ENCODE peak calls at places on chromosomes 16 and 17, in nine cellular contexts. V is WTC11; J is astrocyte; G is astrocyte of the cerebellum; P is CD4-positive, alpha-beta T cell; F is A549; X is sigmoid colon; L is AG04450; Z is neural progenitor cell. U is an unnamed sample.

GRCh38 chr17:31389673-31390381 is 1.6 kb upstream of the RAB11FIP4 start:
- DNase-seq in Z (no peak), P (no peak), L (no peak), G (no peak), V (no peak), X (no peak), F (no peak), J (no peak), U (no peak)

GRCh38 chr16:89548344-89549006 is 12.0 kb upstream of the RPL13 start:
- DNase-seq in F (no peak), G (no peak), Z (no peak), J (no peak), P (no peak), X (no peak), L (no peak), V (no peak), U (no peak)

GRCh38 chr16:3264137-3265036 is 8.0 kb upstream of the MEFV start:
- DNase-seq in J (peak; percentile 97), P (peak; percentile 92), V (peak; percentile 97), Z (peak; percentile 98), G (peak; percentile 92), X (peak; percentile 99), F (peak; percentile 65), L (peak; percentile 94), U (peak; percentile 85)

GRCh38 chr16:79798416-79799053 is 198.0 kb upstream of the MAF start:
- DNase-seq in J (no peak), F (no peak), V (no peak), L (no peak), G (no peak), X (no peak), P (no peak), Z (no peak), U (no peak)

GRCh38 chr16:52912565-52913173 is 140.0 kb downstream of the CHD9NB start:
- DNase-seq in F (peak; percentile 55), L (peak; percentile 6), X (no peak), V (peak; percentile 83), Z (peak; percentile 80), J (peak; percentile 20), P (no peak), G (peak; percentile 33), U (peak; percentile 7)

GRCh38 chr17:32569171-32570080 is 82.6 kb downstream of the CDK5R1 start:
- DNase-seq in J (no peak), P (no peak), V (no peak), Z (no peak), L (no peak), F (no peak), G (no peak), X (no peak), U (peak; percentile 58)

GRCh38 chr17:72764632-72765041 is 327.9 kb downstream of the SLC39A11 start:
- DNase-seq in L (peak; percentile 13), P (no peak), G (peak; percentile 6), F (no peak), V (no peak), X (no peak), J (peak; percentile 43), Z (no peak), U (no peak)

GRCh38 chr17:8791910-8792270 is 7.3 kb downstream of the MFSD6L start:
- DNase-seq in J (peak; percentile 82), P (no peak), L (peak; percentile 2), Z (no peak), F (no peak), G (peak; percentile 13), X (no peak), V (no peak), U (peak; percentile 25)

GRCh38 chr16:87583453-87584131 is 18.7 kb upstream of the JPH3 start:
- DNase-seq in G (no peak), V (no peak), L (no peak), Z (no peak), J (peak; percentile 70), P (no peak), F (no peak), X (no peak), U (no peak)

GRCh38 chr16:687499-687898 is 2.7 kb downstream of the WDR24 start:
- DNase-seq in L (no peak), F (no peak), G (no peak), X (no peak), P (no peak), J (no peak), Z (no peak), V (no peak), U (no peak)

GRCh38 chr17:15663691-15664090 is 20.4 kb downstream of the TRIM16 start:
- DNase-seq in Z (no peak), X (no peak), J (no peak), P (no peak), F (no peak), G (no peak), L (no peak), V (no peak), U (no peak)

GRCh38 chr16:6032438-6032837 is 934.8 kb upstream of the EEF2KMT start:
- DNase-seq in V (no peak), F (no peak), L (no peak), Z (no peak), X (no peak), J (no peak), P (no peak), G (no peak), U (no peak)

GRCh38 chr16:802914-803750 is 2.6 kb upstream of the GNG13 start:
- DNase-seq in J (no peak), V (no peak), Z (no peak), G (no peak), P (no peak), X (no peak), L (no peak), F (no peak), U (no peak)

GRCh38 chr17:42087042-42087701 is 11.1 kb downstream of the ZNF385C start:
- DNase-seq in V (no peak), G (no peak), L (no peak), Z (no peak), X (no peak), J (no peak), F (no peak), P (no peak), U (no peak)

GRCh38 chr16:66787427-66787826 is 14.0 kb downstream of the TERB1 start:
- DNase-seq in G (no peak), V (no peak), Z (no peak), J (no peak), F (no peak), L (no peak), X (no peak), P (no peak), U (no peak)

GRCh38 chr17:82495844-82496528 is 23.5 kb upstream of the FOXK2 start:
- DNase-seq in P (no peak), V (peak; percentile 40), X (no peak), Z (no peak), G (no peak), J (no peak), L (no peak), F (no peak), U (no peak)

GRCh38 chr17:22514767-22515320 is 822.5 kb downstream of the KCNJ18 start:
- DNase-seq in F (no peak), L (no peak), V (no peak), J (no peak), Z (no peak), X (no peak), G (no peak), P (no peak), U (no peak)

GRCh38 chr17:22515599-22515998 is 823.3 kb downstream of the KCNJ18 start:
- DNase-seq in V (no peak), J (no peak), G (no peak), L (no peak), Z (no peak), X (no peak), F (no peak), P (no peak), U (no peak)

GRCh38 chr17:22518185-22518584 is 825.9 kb downstream of the KCNJ18 start:
- DNase-seq in P (no peak), V (no peak), Z (no peak), F (no peak), L (no peak), X (no peak), G (no peak), J (no peak), U (no peak)

GRCh38 chr17:22516861-22517636 is 824.7 kb downstream of the KCNJ18 start:
- DNase-seq in X (peak; percentile 62), V (no peak), L (no peak), F (no peak), P (no peak), G (no peak), Z (no peak), J (no peak), U (no peak)

DNA sequence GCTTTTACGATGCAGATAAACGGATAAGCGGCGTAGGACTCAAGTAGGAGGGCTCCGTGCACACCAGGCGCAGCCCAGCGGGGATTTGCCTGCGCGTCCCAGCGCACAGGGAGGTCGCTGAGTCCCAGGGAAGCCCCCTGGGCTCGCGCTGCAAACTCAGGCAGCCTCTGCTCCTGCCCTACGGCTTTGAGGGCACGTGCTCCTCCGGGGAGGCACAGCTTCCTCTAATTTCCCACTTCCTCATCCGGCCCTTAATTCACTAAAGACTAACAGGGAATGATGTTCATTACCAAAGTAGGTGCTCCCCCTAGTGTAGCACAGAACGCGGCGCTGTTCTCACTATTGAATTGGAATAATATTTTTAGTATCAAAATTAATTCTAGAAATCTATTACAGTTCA is 825.4 kb downstream of the KCNJ18 start:
- DNase-seq in V (no peak), Z (no peak), X (no peak), L (no peak), G (no peak), J (no peak), P (no peak), F (no peak), U (no peak)
- TF ChIP-seq CTCF in V (no peak), Z (no peak), X (no peak), L (no peak), G (no peak), J (no peak), P (no peak), F (peak; percentile 11), U (no peak)

DNA sequence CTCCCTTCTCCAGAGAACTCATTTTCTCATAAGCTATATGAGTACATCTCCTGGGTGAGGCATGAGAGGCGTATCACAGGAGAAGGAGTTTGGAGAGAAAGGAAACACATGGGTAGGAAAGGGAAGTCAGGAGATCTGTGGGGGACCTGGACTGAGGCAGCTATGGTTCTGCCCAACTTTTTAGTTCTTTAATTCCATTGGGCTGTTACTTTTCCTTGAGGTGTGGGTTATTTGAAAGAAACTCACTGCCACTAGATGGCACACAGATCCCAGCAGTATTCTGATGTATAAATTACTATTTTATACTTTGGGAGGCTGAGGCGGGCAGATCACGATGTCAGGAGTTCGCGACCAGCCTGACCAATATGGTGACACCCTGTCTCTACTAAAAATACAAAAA is 63.6 kb downstream of the NUP93 start:
- DNase-seq in V (no peak), G (peak; percentile 27), P (no peak), X (no peak), Z (no peak), J (no peak), F (peak; percentile 14), L (no peak), U (no peak)
- TF ChIP-seq CTCF in V (no peak), G (peak; percentile 60), P (no peak), X (no peak), Z (peak; percentile 49), J (peak; percentile 35), F (peak; percentile 76), L (peak; percentile 66), U (peak; percentile 60)

GRCh38 chr16:76278976-76279375 is 1.8 kb downstream of the CNTNAP4 start:
- DNase-seq in X (no peak), L (no peak), J (no peak), V (no peak), F (no peak), P (no peak), G (no peak), Z (peak; percentile 55), U (no peak)
- TF ChIP-seq CTCF in X (no peak), L (peak; percentile 27), J (no peak), V (no peak), F (peak; percentile 20), P (no peak), G (no peak), Z (peak; percentile 56), U (no peak)

GRCh38 chr17:7393613-7394451 is 493 bp downstream of the PLSCR3 start:
- DNase-seq in G (no peak), P (peak; percentile 55), V (peak; percentile 73), F (peak; percentile 51), Z (peak; percentile 85), J (no peak), X (peak; percentile 76), L (no peak), U (no peak)
- TF ChIP-seq CTCF in G (peak; percentile 30), P (no peak), V (no peak), F (no peak), Z (peak; percentile 40), J (no peak), X (no peak), L (no peak), U (peak; percentile 36)